ENCODE peak calls at places on chromosomes 5 and 9, in six cellular contexts. Z is aorta; N is Right ventricle myocardium superior; H is DMS153; C is NCI-H69; Q is stimulated activated CD4-positive, alpha-beta T cell treated with anti-CD3 and anti-CD28 coated beads, Interleukin-1b, Interleukin-23, amount 100 ng/mL, for 24 hours. Y is an unnamed sample.

GRCh38 chr5:34517249-34517648 is 138.9 kb upstream of the RAI14 start:
- DNase-seq in Q (no peak), Z (no peak), C (peak), H (peak), N (no peak), Y (no peak)

GRCh38 chr5:125453011-125453410 is 706.6 kb upstream of the ZNF608 start:
- DNase-seq in C (peak), H (no peak), Z (no peak), N (no peak), Q (no peak), Y (no peak)

GRCh38 chr5:16664368-16664767 is 47.6 kb upstream of the RETREG1 start:
- DNase-seq in C (no peak), Z (no peak), Q (no peak), N (no peak), H (no peak), Y (no peak)

GRCh38 chr5:134625559-134625958 is 7.1 kb downstream of the SAR1B start:
- DNase-seq in Z (no peak), N (no peak), H (no peak), C (no peak), Q (no peak), Y (peak)

GRCh38 chr9:83281306-83282255 is 218.6 kb upstream of the RASEF start:
- DNase-seq in Q (no peak), C (peak), Z (no peak), N (no peak), H (no peak), Y (peak)

GRCh38 chr5:6432206-6432605 is 16.5 kb upstream of the UBE2QL1 start:
- DNase-seq in Q (no peak), C (no peak), H (no peak), Z (no peak), N (no peak), Y (no peak)

GRCh38 chr5:78433972-78434371 is 73.6 kb downstream of the SCAMP1 start:
- DNase-seq in N (no peak), Z (no peak), C (no peak), Q (no peak), H (no peak), Y (no peak)

GRCh38 chr5:55650391-55650790 is 61.7 kb downstream of the SLC38A9 start:
- DNase-seq in N (no peak), Z (no peak), Q (no peak), C (no peak), H (no peak), Y (no peak)

GRCh38 chr5:75049581-75050274 is 2.6 kb downstream of the GCNT4 start:
- DNase-seq in Q (no peak), N (peak), Z (no peak), C (peak), H (no peak), Y (no peak)

GRCh38 chr9:75979362-75979761 is 88.9 kb downstream of the PCSK5 start:
- DNase-seq in Q (no peak), N (no peak), C (peak), Z (no peak), H (no peak), Y (no peak)

GRCh38 chr9:1729631-1730030 is 285.5 kb upstream of the SMARCA2 start:
- DNase-seq in H (no peak), C (no peak), Q (no peak), N (no peak), Z (no peak), Y (no peak)

GRCh38 chr9:136348691-136349090 is 14.9 kb downstream of the DNLZ start:
- DNase-seq in Q (no peak), H (no peak), Z (no peak), N (no peak), C (peak), Y (no peak)